ENCODE peak calls at places on chromosomes 5 and 9, in five cellular contexts. One of them, this sample, is unnamed.

GRCh38 chr5:8363133-8363532 is 494.2 kb downstream of the MTRR start:
- DNase-seq in CD8-positive, alpha-beta memory T cell: no peak
- DNase-seq in lower leg skin: no peak
- DNase-seq in left ventricle myocardium superior: no peak
- DNase-seq in AG04450: no peak
- DNase-seq in this sample: peak

GRCh38 chr9:128927731-128928411 is 7.1 kb downstream of the PHYHD1 start:
- DNase-seq in CD8-positive, alpha-beta memory T cell: peak
- DNase-seq in lower leg skin: no peak
- DNase-seq in left ventricle myocardium superior: peak
- DNase-seq in AG04450: no peak
- DNase-seq in this sample: no peak

GRCh38 chr5:133925866-133926488 is 42.4 kb downstream of the C5orf15 start:
- DNase-seq in CD8-positive, alpha-beta memory T cell: no peak
- DNase-seq in lower leg skin: no peak
- DNase-seq in left ventricle myocardium superior: no peak
- DNase-seq in AG04450: no peak
- DNase-seq in this sample: no peak

GRCh38 chr5:162209005-162209605 is 141.5 kb downstream of the GABRG2 start:
- DNase-seq in CD8-positive, alpha-beta memory T cell: no peak
- DNase-seq in lower leg skin: peak
- DNase-seq in left ventricle myocardium superior: no peak
- DNase-seq in AG04450: no peak
- DNase-seq in this sample: no peak

GRCh38 chr9:87950765-87951488 is 23.4 kb downstream of the CDK20 start:
- DNase-seq in CD8-positive, alpha-beta memory T cell: no peak
- DNase-seq in lower leg skin: no peak
- DNase-seq in left ventricle myocardium superior: no peak
- DNase-seq in AG04450: no peak
- DNase-seq in this sample: no peak

GRCh38 chr9:115202960-115203751 is 85.2 kb upstream of the TNC start:
- DNase-seq in CD8-positive, alpha-beta memory T cell: no peak
- DNase-seq in lower leg skin: no peak
- DNase-seq in left ventricle myocardium superior: peak
- DNase-seq in AG04450: peak
- DNase-seq in this sample: no peak

GRCh38 chr5:169875091-169875727 is 105.1 kb downstream of the INSYN2B start:
- DNase-seq in CD8-positive, alpha-beta memory T cell: no peak
- DNase-seq in lower leg skin: peak
- DNase-seq in left ventricle myocardium superior: no peak
- DNase-seq in AG04450: no peak
- DNase-seq in this sample: no peak

GRCh38 chr5:175889910-175890684 is 18.7 kb downstream of the CPLX2 start:
- DNase-seq in CD8-positive, alpha-beta memory T cell: no peak
- DNase-seq in lower leg skin: no peak
- DNase-seq in left ventricle myocardium superior: no peak
- DNase-seq in AG04450: no peak
- DNase-seq in this sample: no peak

GRCh38 chr9:97801180-97801579 is 51.8 kb upstream of the FOXE1 start:
- DNase-seq in CD8-positive, alpha-beta memory T cell: no peak
- DNase-seq in lower leg skin: no peak
- DNase-seq in left ventricle myocardium superior: no peak
- DNase-seq in AG04450: no peak
- DNase-seq in this sample: no peak

GRCh38 chr9:106731910-106732309 is 131.1 kb upstream of the ZNF462 start:
- DNase-seq in CD8-positive, alpha-beta memory T cell: no peak
- DNase-seq in lower leg skin: no peak
- DNase-seq in left ventricle myocardium superior: no peak
- DNase-seq in AG04450: no peak
- DNase-seq in this sample: no peak

GRCh38 chr9:124254261-124254682 is 3.5 kb upstream of the NEK6 start:
- DNase-seq in CD8-positive, alpha-beta memory T cell: no peak
- DNase-seq in lower leg skin: no peak
- DNase-seq in left ventricle myocardium superior: no peak
- DNase-seq in AG04450: no peak
- DNase-seq in this sample: no peak

GRCh38 chr9:88433583-88434240 is 45.5 kb downstream of the SPIN1 start:
- DNase-seq in CD8-positive, alpha-beta memory T cell: no peak
- DNase-seq in lower leg skin: no peak
- DNase-seq in left ventricle myocardium superior: no peak
- DNase-seq in AG04450: no peak
- DNase-seq in this sample: peak

GRCh38 chr5:151555760-151556576 is 35.2 kb downstream of the FAT2 start:
- DNase-seq in CD8-positive, alpha-beta memory T cell: no peak
- DNase-seq in lower leg skin: no peak
- DNase-seq in left ventricle myocardium superior: no peak
- DNase-seq in AG04450: no peak
- DNase-seq in this sample: no peak

GRCh38 chr9:117704024-117704575 is at the start of gene TLR4:
- DNase-seq in CD8-positive, alpha-beta memory T cell: no peak
- DNase-seq in lower leg skin: peak
- DNase-seq in left ventricle myocardium superior: peak
- DNase-seq in AG04450: no peak
- DNase-seq in this sample: peak

GRCh38 chr9:20189871-20190270 is 401.0 kb upstream of the SLC24A2 start:
- DNase-seq in CD8-positive, alpha-beta memory T cell: no peak
- DNase-seq in lower leg skin: no peak
- DNase-seq in left ventricle myocardium superior: no peak
- DNase-seq in AG04450: no peak
- DNase-seq in this sample: no peak

GRCh38 chr5:120239076-120239475 is 225.0 kb upstream of the PRR16 start:
- DNase-seq in CD8-positive, alpha-beta memory T cell: no peak
- DNase-seq in lower leg skin: no peak
- DNase-seq in left ventricle myocardium superior: no peak
- DNase-seq in AG04450: no peak
- DNase-seq in this sample: no peak

GRCh38 chr5:68067353-68067752 is 148.2 kb upstream of the PIK3R1 start:
- DNase-seq in CD8-positive, alpha-beta memory T cell: no peak
- DNase-seq in lower leg skin: no peak
- DNase-seq in left ventricle myocardium superior: no peak
- DNase-seq in AG04450: no peak
- DNase-seq in this sample: no peak

GRCh38 chr5:84634256-84634655 is 249.6 kb upstream of the EDIL3 start:
- DNase-seq in CD8-positive, alpha-beta memory T cell: no peak
- DNase-seq in lower leg skin: no peak
- DNase-seq in left ventricle myocardium superior: no peak
- DNase-seq in AG04450: no peak
- DNase-seq in this sample: peak

GRCh38 chr9:20031836-20032235 is 243.0 kb upstream of the SLC24A2 start:
- DNase-seq in CD8-positive, alpha-beta memory T cell: no peak
- DNase-seq in lower leg skin: no peak
- DNase-seq in left ventricle myocardium superior: no peak
- DNase-seq in AG04450: no peak
- DNase-seq in this sample: no peak

GRCh38 chr5:132646867-132647266 is 11.1 kb upstream of the IL13 start:
- DNase-seq in CD8-positive, alpha-beta memory T cell: no peak
- DNase-seq in lower leg skin: no peak
- DNase-seq in left ventricle myocardium superior: no peak
- DNase-seq in AG04450: no peak
- DNase-seq in this sample: no peak

GRCh38 chr5:112068593-112068992 is 311.6 kb upstream of the NREP start:
- DNase-seq in CD8-positive, alpha-beta memory T cell: no peak
- DNase-seq in lower leg skin: no peak
- DNase-seq in left ventricle myocardium superior: no peak
- DNase-seq in AG04450: no peak
- DNase-seq in this sample: no peak

GRCh38 chr9:134217431-134218210 is 53.3 kb upstream of the RNU6ATAC start:
- DNase-seq in CD8-positive, alpha-beta memory T cell: peak
- DNase-seq in lower leg skin: no peak
- DNase-seq in left ventricle myocardium superior: no peak
- DNase-seq in AG04450: no peak
- DNase-seq in this sample: no peak

GRCh38 chr5:81125959-81126358 is 107.2 kb upstream of the CKMT2 start:
- DNase-seq in CD8-positive, alpha-beta memory T cell: no peak
- DNase-seq in lower leg skin: no peak
- DNase-seq in left ventricle myocardium superior: no peak
- DNase-seq in AG04450: no peak
- DNase-seq in this sample: no peak

GRCh38 chr9:17075146-17075757 is 59.6 kb upstream of the CNTLN start:
- DNase-seq in CD8-positive, alpha-beta memory T cell: no peak
- DNase-seq in lower leg skin: no peak
- DNase-seq in left ventricle myocardium superior: no peak
- DNase-seq in AG04450: no peak
- DNase-seq in this sample: no peak

GRCh38 chr5:9408964-9409363 is 136.9 kb downstream of the SEMA5A start:
- DNase-seq in CD8-positive, alpha-beta memory T cell: no peak
- DNase-seq in lower leg skin: no peak
- DNase-seq in left ventricle myocardium superior: no peak
- DNase-seq in AG04450: no peak
- DNase-seq in this sample: no peak

GRCh38 chr5:75054110-75054930 is 2.0 kb upstream of the GCNT4 start:
- DNase-seq in CD8-positive, alpha-beta memory T cell: no peak
- DNase-seq in lower leg skin: peak
- DNase-seq in left ventricle myocardium superior: peak
- DNase-seq in AG04450: no peak
- DNase-seq in this sample: no peak

GRCh38 chr9:89340332-89340731 is 22.0 kb downstream of the SECISBP2 start:
- DNase-seq in CD8-positive, alpha-beta memory T cell: no peak
- DNase-seq in lower leg skin: no peak
- DNase-seq in left ventricle myocardium superior: no peak
- DNase-seq in AG04450: no peak
- DNase-seq in this sample: no peak

GRCh38 chr9:91426123-91426745 is 2.6 kb upstream of the NFIL3 start:
- DNase-seq in CD8-positive, alpha-beta memory T cell: no peak
- DNase-seq in lower leg skin: peak
- DNase-seq in left ventricle myocardium superior: no peak
- DNase-seq in AG04450: no peak
- DNase-seq in this sample: no peak

GRCh38 chr5:169162407-169162806 is 138.5 kb downstream of the SLIT3 start:
- DNase-seq in CD8-positive, alpha-beta memory T cell: no peak
- DNase-seq in lower leg skin: no peak
- DNase-seq in left ventricle myocardium superior: no peak
- DNase-seq in AG04450: no peak
- DNase-seq in this sample: no peak

GRCh38 chr9:108273988-108274387 is 581.8 kb downstream of the ACTL7B start:
- DNase-seq in CD8-positive, alpha-beta memory T cell: no peak
- DNase-seq in lower leg skin: no peak
- DNase-seq in left ventricle myocardium superior: no peak
- DNase-seq in AG04450: no peak
- DNase-seq in this sample: no peak

GRCh38 chr5:138065102-138065501 is 18.7 kb upstream of the WNT8A start:
- DNase-seq in CD8-positive, alpha-beta memory T cell: no peak
- DNase-seq in lower leg skin: no peak
- DNase-seq in left ventricle myocardium superior: no peak
- DNase-seq in AG04450: no peak
- DNase-seq in this sample: no peak

GRCh38 chr5:178284095-178284675 is 51.6 kb upstream of the PHYKPL start:
- DNase-seq in CD8-positive, alpha-beta memory T cell: no peak
- DNase-seq in lower leg skin: no peak
- DNase-seq in left ventricle myocardium superior: no peak
- DNase-seq in AG04450: no peak
- DNase-seq in this sample: no peak